ENCODE peak calls at places on chromosomes 1 and 21, in ten cellular contexts. Z, E, V, R, T, L, N, M, C and Y are unnamed samples.

GRCh38 chr1:33099290-33100118 is 18.6 kb downstream of the AZIN2 start:
- DNase-seq in E (no peak), M (peak; percentile 100), T (peak; percentile 83), C (peak; percentile 20), N (peak; percentile 100), V (peak; percentile 100), Z (peak; percentile 95), R (no peak), L (no peak), Y (peak; percentile 99)

GRCh38 chr1:205345761-205346160 is 11.0 kb downstream of the KLHDC8A start:
- DNase-seq in R (no peak), L (no peak), M (no peak), N (no peak), T (no peak), E (no peak), C (no peak), Z (no peak), V (no peak), Y (no peak)

GRCh38 chr1:24045766-24046165 is 65.6 kb upstream of the SRSF10 start:
- DNase-seq in T (no peak), E (no peak), C (no peak), N (no peak), V (no peak), L (no peak), Z (no peak), M (no peak), R (no peak), Y (no peak)

GRCh38 chr1:30748699-30749401 is 8.7 kb downstream of the LAPTM5 start:
- DNase-seq in T (peak; percentile 54), R (peak; percentile 70), Z (no peak), N (no peak), M (no peak), C (no peak), L (no peak), E (no peak), V (no peak), Y (no peak)

GRCh38 chr1:15760520-15761211 is 2.1 kb downstream of the FBLIM1 start:
- DNase-seq in V (peak; percentile 53), C (no peak), T (no peak), E (no peak), Z (peak; percentile 41), M (peak; percentile 80), N (peak; percentile 86), L (no peak), R (peak; percentile 84), Y (no peak)

GRCh38 chr1:64775152-64775551 is 30.3 kb downstream of the RAVER2 start:
- DNase-seq in E (no peak), C (no peak), R (no peak), Z (no peak), T (no peak), N (no peak), M (no peak), V (no peak), L (no peak), Y (no peak)

GRCh38 chr1:151472852-151473731 is 13.8 kb upstream of the POGZ start:
- DNase-seq in L (no peak), N (peak; percentile 57), M (peak; percentile 73), V (peak; percentile 19), E (peak; percentile 83), R (peak; percentile 84), C (peak; percentile 13), T (peak; percentile 24), Z (peak; percentile 30), Y (no peak)

GRCh38 chr1:93489756-93490155 is 41.8 kb downstream of the FNBP1L start:
- DNase-seq in V (no peak), R (no peak), C (no peak), T (no peak), Z (no peak), M (no peak), N (no peak), E (no peak), L (no peak), Y (no peak)

GRCh38 chr1:218664385-218665170 is 319.4 kb downstream of the TGFB2 start:
- DNase-seq in C (no peak), L (no peak), V (no peak), R (no peak), N (peak; percentile 39), M (peak; percentile 51), T (no peak), Z (no peak), E (no peak), Y (no peak)

GRCh38 chr1:97832490-97832889 is 88.3 kb downstream of the DPYD start:
- DNase-seq in T (no peak), N (no peak), Z (no peak), R (no peak), C (no peak), V (peak; percentile 9), M (peak; percentile 69), E (no peak), L (no peak), Y (no peak)

GRCh38 chr21:40425981-40426380 is 421.0 kb downstream of the DSCAM start:
- DNase-seq in L (no peak), E (no peak), V (no peak), C (no peak), N (no peak), M (no peak), R (no peak), Z (no peak), T (no peak), Y (no peak)

GRCh38 chr1:97351846-97352245 is 569.0 kb downstream of the DPYD start:
- DNase-seq in E (no peak), R (no peak), L (no peak), Z (no peak), V (no peak), C (no peak), T (no peak), M (no peak), N (no peak), Y (no peak)

GRCh38 chr1:27010226-27010994 is 2.2 kb downstream of the TENT5B start:
- DNase-seq in T (no peak), N (no peak), R (peak; percentile 30), M (no peak), V (no peak), Z (no peak), C (no peak), E (no peak), L (no peak), Y (no peak)

GRCh38 chr1:27011976-27012563 is 580 bp downstream of the TENT5B start:
- DNase-seq in V (no peak), L (no peak), M (no peak), N (no peak), C (no peak), R (peak; percentile 46), E (no peak), Z (no peak), T (peak; percentile 3), Y (no peak)

GRCh38 chr1:27007909-27008582 is 4.6 kb downstream of the TENT5B start:
- DNase-seq in M (no peak), L (no peak), C (peak; percentile 91), V (no peak), E (no peak), T (no peak), N (peak; percentile 75), R (peak; percentile 70), Z (peak; percentile 90), Y (no peak)

GRCh38 chr1:27009601-27010197 is 3.0 kb downstream of the TENT5B start:
- DNase-seq in N (no peak), Z (peak; percentile 80), M (no peak), T (no peak), E (no peak), V (no peak), C (peak; percentile 81), L (no peak), R (peak; percentile 11), Y (no peak)

GRCh38 chr1:27011058-27011764 is 1.4 kb downstream of the TENT5B start:
- DNase-seq in T (no peak), M (peak; percentile 90), C (peak; percentile 73), V (peak; percentile 79), Z (peak; percentile 92), L (no peak), R (peak; percentile 95), N (peak; percentile 89), E (peak; percentile 93), Y (no peak)
- H3K4me3 ChIP-seq in T (no peak overlapping the region), M (no peak overlapping the region), C (peak overlapping the region; percentile 34), V (no peak overlapping the region), Z (no peak overlapping the region), L (no peak overlapping the region), R (peak overlapping the region; percentile 96), N (peak overlapping the region; percentile 63), E (peak overlapping the region; percentile 88), Y (no peak overlapping the region)

GRCh38 chr1:226111865-226112395 is 49.4 kb downstream of the H3-3A start:
- DNase-seq in C (no peak), M (no peak), T (no peak), R (no peak), E (no peak), Z (no peak), L (no peak), N (no peak), V (no peak), Y (no peak)
- H3K4me3 ChIP-seq in C (no peak overlapping the region), M (no peak overlapping the region), T (no peak overlapping the region), R (no peak overlapping the region), E (no peak overlapping the region), Z (no peak overlapping the region), L (no peak overlapping the region), N (no peak overlapping the region), V (no peak overlapping the region), Y (no peak overlapping the region)

GRCh38 chr1:198261886-198262285 is 105.1 kb downstream of the NEK7 start:
- DNase-seq in T (no peak), M (no peak), N (no peak), C (no peak), Z (no peak), V (no peak), E (no peak), L (no peak), R (no peak), Y (no peak)
- H3K4me3 ChIP-seq in T (no peak overlapping the region), M (no peak overlapping the region), N (no peak overlapping the region), C (no peak overlapping the region), Z (no peak overlapping the region), V (no peak overlapping the region), E (no peak overlapping the region), L (no peak overlapping the region), R (no peak overlapping the region), Y (no peak overlapping the region)

GRCh38 chr1:125080077-125080476 is 3895.3 kb downstream of the SRGAP2C start:
- DNase-seq in M (no peak), V (no peak), T (no peak), Z (no peak), C (no peak), N (no peak), R (no peak), L (no peak), E (no peak), Y (no peak)
- H3K4me3 ChIP-seq in M (no peak overlapping the region), V (no peak overlapping the region), T (no peak overlapping the region), Z (no peak overlapping the region), C (no peak overlapping the region), N (no peak overlapping the region), R (no peak overlapping the region), L (no peak overlapping the region), E (no peak overlapping the region), Y (no peak overlapping the region)

GRCh38 chr1:227886993-227887696 is 60.6 kb downstream of the WNT9A start:
- DNase-seq in L (peak; percentile 17), V (peak; percentile 14), T (peak; percentile 29), C (peak; percentile 10), Z (no peak), E (peak; percentile 80), R (peak; percentile 92), M (peak; percentile 64), N (peak; percentile 69), Y (no peak)
- H3K4me3 ChIP-seq in L (peak overlapping the region; percentile 22), V (peak overlapping the region; percentile 36), T (peak overlapping the region; percentile 31), C (peak overlapping the region; percentile 47), Z (no peak overlapping the region), E (peak overlapping the region; percentile 10), R (peak overlapping the region; percentile 54), M (peak overlapping the region; percentile 51), N (peak overlapping the region; percentile 36), Y (no peak overlapping the region)